ENCODE peak calls at places on chromosomes 13 and 19, in nine cellular contexts. U is NCI-H2029 treated with DMSO at 0.1 percent for 48 hours; F is EL; V is NCI-H524; K is OCI-LY7; J is ELF-1; L is iPS-NIHi11; G is CD4-positive, alpha-beta T cell; N is stimulated activated CD4-positive, alpha-beta T cell treated with anti-CD3 and anti-CD28 coated beads, Interleukin-12 subunit alpha, Interleukin-12 subunit beta, amount 100 ng/mL, for 4 hours. I is an unnamed sample.

GRCh38 chr19:46133777-46134231 is 9.3 kb upstream of the IGFL3 start:
- DNase-seq in U (no peak), F (no peak), G (no peak), V (no peak), N (no peak), J (peak; percentile 51), K (no peak), L (peak; percentile 34), I (no peak)

GRCh38 chr13:44117351-44117750 is 237.6 kb downstream of the LACC1 start:
- DNase-seq in K (peak; percentile 24), F (peak; percentile 30), U (no peak), L (no peak), J (no peak), N (no peak), V (no peak), G (no peak), I (no peak)

GRCh38 chr19:10998045-10998533 is 37.3 kb downstream of the SMARCA4 start:
- DNase-seq in J (no peak), V (no peak), L (no peak), U (peak; percentile 4), N (no peak), K (no peak), G (no peak), F (no peak), I (no peak)

GRCh38 chr19:19488041-19488874 is 27.1 kb downstream of the TSSK6 start:
- DNase-seq in N (no peak), F (no peak), U (no peak), L (no peak), G (no peak), J (peak; percentile 47), V (no peak), K (no peak), I (no peak)

GRCh38 chr19:21912654-21913053 is 76.7 kb upstream of the ZNF43 start:
- DNase-seq in V (no peak), L (no peak), N (no peak), J (peak; percentile 1), K (peak; percentile 38), U (no peak), G (no peak), F (no peak), I (no peak)

GRCh38 chr13:97125051-97125809 is 96.9 kb upstream of the MBNL2 start:
- DNase-seq in F (peak; percentile 60), K (no peak), V (peak; percentile 97), N (no peak), G (no peak), J (peak; percentile 79), U (no peak), L (peak; percentile 35), I (peak; percentile 93)

GRCh38 chr19:43439183-43440063 is 24.7 kb downstream of the TEX101 start:
- DNase-seq in L (no peak), U (no peak), J (no peak), K (peak; percentile 13), N (no peak), V (no peak), F (peak; percentile 56), G (peak; percentile 42), I (no peak)

GRCh38 chr19:7618366-7618765 is 11.0 kb downstream of the XAB2 start:
- DNase-seq in F (no peak), V (no peak), N (no peak), L (no peak), G (no peak), J (no peak), U (peak; percentile 4), K (no peak), I (no peak)

GRCh38 chr19:48878219-48879024 is 6.2 kb downstream of the PPP1R15A start:
- DNase-seq in U (no peak), G (no peak), L (no peak), F (peak; percentile 24), N (no peak), V (no peak), J (peak; percentile 60), K (no peak), I (no peak)

GRCh38 chr13:51600703-51601102 is 16.4 kb downstream of the WDFY2 start:
- DNase-seq in U (no peak), L (no peak), N (no peak), J (no peak), F (no peak), K (no peak), V (no peak), G (no peak), I (no peak)

GRCh38 chr13:97125810-97126738 is 96.1 kb upstream of the MBNL2 start:
- DNase-seq in J (no peak), V (peak; percentile 93), G (no peak), U (no peak), F (peak; percentile 49), N (no peak), L (no peak), K (no peak), I (peak; percentile 96)

GRCh38 chr13:41308241-41308640 is 2.8 kb upstream of the NAA16 start:
- DNase-seq in F (no peak), U (no peak), J (no peak), K (no peak), L (no peak), V (no peak), G (no peak), N (no peak), I (no peak)

GRCh38 chr19:4140237-4140711 is 13.2 kb upstream of the CREB3L3 start:
- DNase-seq in J (peak; percentile 62), V (peak; percentile 76), N (no peak), F (peak; percentile 67), L (peak; percentile 91), U (peak; percentile 8), G (no peak), K (peak; percentile 85), I (peak; percentile 70)

GRCh38 chr19:55053735-55054134 is 9.2 kb downstream of the RDH13 start:
- DNase-seq in F (no peak), N (no peak), G (no peak), U (no peak), L (no peak), K (no peak), J (no peak), V (no peak), I (no peak)

GRCh38 chr13:32175943-32176342 is 139.2 kb downstream of the ZAR1L start:
- DNase-seq in L (no peak), G (no peak), J (no peak), U (no peak), V (no peak), N (no peak), K (no peak), F (no peak), I (no peak)

GRCh38 chr13:35787937-35788336 is 311.4 kb upstream of the MAB21L1 start:
- DNase-seq in K (no peak), N (no peak), J (no peak), G (no peak), F (no peak), V (peak; percentile 83), L (no peak), U (no peak), I (peak; percentile 67)

GRCh38 chr19:42122691-42123607 is 9.3 kb downstream of the POU2F2 start:
- DNase-seq in V (no peak), K (peak; percentile 61), G (no peak), L (no peak), U (no peak), F (no peak), N (peak; percentile 70), J (no peak), I (no peak)

GRCh38 chr19:28941833-28942232 is 271.1 kb downstream of the UQCRFS1 start:
- DNase-seq in U (no peak), K (no peak), V (no peak), L (no peak), N (no peak), G (no peak), J (no peak), F (no peak), I (no peak)

GRCh38 chr19:48806818-48807589 is 3.8 kb downstream of the BCAT2 start:
- DNase-seq in N (peak; percentile 28), K (peak; percentile 73), V (no peak), L (peak; percentile 38), J (peak; percentile 81), F (no peak), U (no peak), G (no peak), I (no peak)

GRCh38 chr13:98370806-98371553 is 193.9 kb upstream of the RNF113B start:
- DNase-seq in K (no peak), F (peak; percentile 86), V (no peak), J (no peak), G (no peak), U (no peak), N (no peak), L (no peak), I (peak; percentile 42)

GRCh38 chr19:32168606-32169005 is 176.8 kb upstream of the ZNF507 start:
- DNase-seq in V (no peak), N (no peak), J (no peak), U (no peak), L (no peak), F (no peak), K (no peak), G (no peak), I (no peak)

GRCh38 chr13:75368167-75368566 is 113.8 kb downstream of the TBC1D4 start:
- DNase-seq in J (no peak), N (no peak), K (no peak), V (no peak), F (peak; percentile 63), L (no peak), G (no peak), U (no peak), I (no peak)

GRCh38 chr13:111661776-111662175 is 341.3 kb downstream of the TEX29 start:
- DNase-seq in K (no peak), G (no peak), V (no peak), L (no peak), J (no peak), N (no peak), F (no peak), U (no peak), I (no peak)

GRCh38 chr19:16075430-16076153 is 703 bp upstream of the TPM4 start:
- DNase-seq in F (no peak), V (no peak), K (no peak), G (no peak), N (no peak), L (no peak), J (peak; percentile 30), U (no peak), I (no peak)